ENCODE peak calls at places on chromosomes 1 and 21, in five cellular contexts. O is HCT116, J is fibroblast of lung, W is OCI-LY7, E is astrocyte. Y is an unnamed sample.

GRCh38 chr1:155051777-155052398 is 772 bp downstream of the ADAM15 start:
- DNase-seq in O (no peak), J (peak; percentile 23), W (peak; percentile 37), E (no peak), Y (peak; percentile 98)

GRCh38 chr1:109557520-109557919 is 9.1 kb downstream of the GNAI3 start:
- DNase-seq in E (no peak), O (no peak), W (no peak), J (no peak), Y (no peak)

GRCh38 chr1:63524166-63524565 is 841 bp downstream of the EFCAB7 start:
- DNase-seq in J (no peak), O (no peak), E (no peak), W (peak; percentile 27), Y (no peak)

GRCh38 chr1:55623339-55623738 is 408.2 kb upstream of the USP24 start:
- DNase-seq in W (no peak), J (no peak), E (no peak), O (no peak), Y (no peak)

GRCh38 chr1:31111290-31111951 is 45.9 kb upstream of the PUM1 start:
- DNase-seq in W (no peak), E (peak; percentile 52), J (peak; percentile 64), O (no peak), Y (no peak)

GRCh38 chr21:44072111-44072510 is 35.1 kb upstream of the PWP2 start:
- DNase-seq in O (no peak), W (no peak), E (no peak), J (no peak), Y (no peak)

GRCh38 chr1:113662097-113662496 is 97.2 kb downstream of the PHTF1 start:
- DNase-seq in J (no peak), E (no peak), W (no peak), O (no peak), Y (no peak)

GRCh38 chr1:151164732-151165280 is 896 bp downstream of the LYSMD1 start:
- DNase-seq in E (no peak), O (no peak), W (no peak), J (no peak), Y (peak; percentile 87)

GRCh38 chr1:3674100-3675094 is 22.1 kb downstream of the TP73 start:
- DNase-seq in E (no peak), O (no peak), J (no peak), W (no peak), Y (no peak)

GRCh38 chr1:164560076-164560475 is 1.1 kb downstream of the PBX1 start:
- DNase-seq in W (no peak), O (no peak), J (peak; percentile 32), E (peak; percentile 27), Y (no peak)

GRCh38 chr1:184919892-184920291 is 54.4 kb downstream of the NIBAN1 start:
- DNase-seq in E (no peak), W (no peak), O (no peak), J (no peak), Y (no peak)

GRCh38 chr1:6538958-6539357 is 15.4 kb downstream of the NOL9 start:
- DNase-seq in W (no peak), O (no peak), J (peak; percentile 87), E (peak; percentile 85), Y (peak; percentile 62)

GRCh38 chr21:32918467-32919140 is 107.1 kb upstream of the OLIG2 start:
- DNase-seq in J (peak; percentile 1), O (no peak), E (no peak), W (no peak), Y (no peak)

GRCh38 chr1:54117815-54118563 is 34.8 kb downstream of the CDCP2 start:
- DNase-seq in J (peak; percentile 47), W (no peak), O (no peak), E (peak; percentile 11), Y (peak; percentile 84)

GRCh38 chr1:19260211-19261138 is 8.9 kb downstream of the MRTO4 start:
- DNase-seq in J (peak; percentile 89), E (peak; percentile 81), W (no peak), O (no peak), Y (peak; percentile 99)

GRCh38 chr1:77831976-77832695 is 52.7 kb downstream of the MIGA1 start:
- DNase-seq in W (no peak), O (no peak), E (peak; percentile 84), J (peak; percentile 86), Y (peak; percentile 61)

GRCh38 chr1:235130766-235131270 is 2.2 kb upstream of the TOMM20 start:
- DNase-seq in J (no peak), W (no peak), E (no peak), O (no peak), Y (no peak)

GRCh38 chr1:223102797-223103533 is 40.1 kb downstream of the TLR5 start:
- DNase-seq in J (peak; percentile 34), O (no peak), W (no peak), E (peak; percentile 16), Y (no peak)

GRCh38 chr1:58687516-58687915 is 12.3 kb downstream of the MYSM1 start:
- DNase-seq in J (no peak), O (no peak), W (no peak), E (no peak), Y (no peak)

GRCh38 chr1:176802316-176802715 is 339.3 kb downstream of the PAPPA2 start:
- DNase-seq in O (no peak), J (no peak), E (no peak), W (no peak), Y (no peak)

GRCh38 chr1:176803596-176803995 is 340.6 kb downstream of the PAPPA2 start:
- DNase-seq in E (no peak), J (no peak), W (no peak), O (no peak), Y (no peak)

GRCh38 chr1:176803042-176803441 is 340.1 kb downstream of the PAPPA2 start:
- DNase-seq in E (no peak), W (no peak), O (no peak), J (no peak), Y (no peak)

GRCh38 chr1:176800978-176801552 is 338.1 kb downstream of the PAPPA2 start:
- DNase-seq in W (no peak), E (no peak), O (no peak), J (no peak), Y (no peak)

GRCh38 chr1:176801553-176802020 is 338.6 kb downstream of the PAPPA2 start:
- DNase-seq in J (no peak), W (no peak), E (no peak), O (no peak), Y (no peak)
- H2AFZ ChIP-seq in J (no peak overlapping the region), W (no peak overlapping the region), E (no peak overlapping the region), O (no peak overlapping the region), Y (no peak overlapping the region)

GRCh38 chr1:169511339-169512028 is 25.7 kb upstream of the SLC19A2 start:
- DNase-seq in W (no peak), J (peak; percentile 91), E (peak; percentile 90), O (no peak), Y (no peak)

GRCh38 chr1:169515641-169516040 is 29.9 kb upstream of the SLC19A2 start:
- DNase-seq in O (no peak), J (no peak), W (no peak), E (no peak), Y (no peak)

GRCh38 chr1:169513208-169513607 is 27.5 kb upstream of the SLC19A2 start:
- DNase-seq in O (no peak), W (no peak), J (no peak), E (no peak), Y (no peak)

GRCh38 chr1:169517544-169518186 is 31.9 kb upstream of the SLC19A2 start:
- DNase-seq in J (no peak), O (no peak), E (no peak), W (no peak), Y (no peak)

DNA sequence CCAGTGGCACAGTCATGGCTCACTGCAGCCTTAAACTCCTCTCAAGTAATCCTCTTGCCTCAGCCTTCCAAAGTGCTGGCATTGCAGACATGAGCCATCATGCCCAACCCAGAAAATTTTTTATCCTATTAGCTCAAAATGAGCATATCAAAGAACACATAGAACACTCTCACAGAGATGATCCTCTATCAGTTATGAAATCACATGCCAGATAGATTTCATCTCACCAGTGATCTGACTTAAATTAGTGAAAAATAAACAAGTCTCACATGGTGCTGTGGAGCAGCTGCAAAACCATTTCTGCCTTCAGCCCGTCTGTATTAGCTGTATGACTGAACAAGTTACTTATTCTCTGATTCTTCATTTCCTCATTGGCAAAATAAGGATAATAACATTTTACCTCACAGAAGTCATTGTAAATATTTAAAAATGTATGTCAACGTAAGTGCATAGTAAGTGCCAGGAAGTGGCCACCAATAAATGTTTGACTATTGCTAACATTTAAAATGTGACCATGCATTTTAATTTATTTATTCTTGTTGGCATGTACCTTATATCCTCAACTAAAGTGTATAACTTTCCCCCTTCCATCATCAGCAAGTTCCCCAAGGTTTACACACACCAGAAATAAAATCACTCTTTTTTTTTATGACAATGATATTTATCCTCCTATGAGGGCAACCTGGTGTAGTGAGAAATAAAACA is 29.0 kb upstream of the SLC19A2 start:
- DNase-seq in E (no peak), W (no peak), J (no peak), O (no peak), Y (no peak)
- H2AFZ ChIP-seq in E (no peak overlapping the region), W (no peak overlapping the region), J (no peak overlapping the region), O (no peak overlapping the region), Y (no peak overlapping the region)

GRCh38 chr1:162905759-162906158 is 44.8 kb upstream of the CCDC190 start:
- DNase-seq in W (no peak), E (peak; percentile 82), O (no peak), J (peak; percentile 87), Y (no peak)

GRCh38 chr1:162908780-162909179 is 47.8 kb upstream of the CCDC190 start:
- DNase-seq in O (no peak), W (no peak), E (peak; percentile 87), J (peak; percentile 90), Y (peak; percentile 41)

GRCh38 chr1:162906485-162906884 is 45.5 kb upstream of the CCDC190 start:
- DNase-seq in O (no peak), E (peak; percentile 16), J (no peak), W (no peak), Y (no peak)

GRCh38 chr1:162910161-162910560 is 49.2 kb upstream of the CCDC190 start:
- DNase-seq in O (no peak), E (no peak), W (no peak), J (no peak), Y (no peak)

GRCh38 chr1:162908236-162908635 is 47.3 kb upstream of the CCDC190 start:
- DNase-seq in J (no peak), O (no peak), E (no peak), W (no peak), Y (no peak)
- H2AFZ ChIP-seq in J (no peak overlapping the region), O (no peak overlapping the region), E (peak overlapping the region; percentile 2), W (no peak overlapping the region), Y (peak overlapping the region; percentile 6)

GRCh38 chr1:227420147-227420546 is 101.9 kb upstream of the CDC42BPA start:
- DNase-seq in O (no peak), E (no peak), J (no peak), W (no peak), Y (no peak)
- H2AFZ ChIP-seq in O (no peak overlapping the region), E (no peak overlapping the region), J (no peak overlapping the region), W (no peak overlapping the region), Y (no peak overlapping the region)

GRCh38 chr1:217674330-217674729 is 43.2 kb downstream of the SPATA17 start:
- DNase-seq in O (no peak), J (no peak), E (no peak), W (no peak), Y (no peak)
- H2AFZ ChIP-seq in O (no peak overlapping the region), J (no peak overlapping the region), E (no peak overlapping the region), W (no peak overlapping the region), Y (no peak overlapping the region)

Y was measured in osteoblast.